ENCODE peak calls at places on chromosome 7, in seven cellular contexts. M is HCT116, Q is GM12878, T is K562, V is SK-N-SH, R is H1, K is HepG2. I is an unnamed sample.

GRCh38 chr7:98761225-98761624 is 108.6 kb downstream of the TMEM130 start:
- DNase-seq in M (no peak), Q (no peak), T (no peak), V (no peak), R (no peak), K (no peak), I (no peak)

GRCh38 chr7:135758531-135758932 is 9.9 kb upstream of the FAM180A start:
- DNase-seq in M (no peak), Q (no peak), T (no peak), V (no peak), R (no peak), K (no peak), I (no peak)

GRCh38 chr7:137978464-137979237 is 23.2 kb downstream of the CREB3L2 start:
- DNase-seq in M (peak), Q (no peak), T (peak), V (no peak), R (no peak), K (no peak), I (no peak)

GRCh38 chr7:105638942-105639495 is 57.7 kb upstream of the EFCAB10 start:
- DNase-seq in M (no peak), Q (no peak), T (no peak), V (no peak), R (peak), K (no peak), I (peak)

GRCh38 chr7:2759736-2760097 is 71.7 kb downstream of the AMZ1 start:
- DNase-seq in M (no peak), Q (no peak), T (no peak), V (no peak), R (no peak), K (no peak), I (no peak)

GRCh38 chr7:20784311-20785210 is 2.1 kb downstream of the SP8 start:
- DNase-seq in M (no peak), Q (no peak), T (no peak), V (peak), R (peak), K (no peak), I (no peak)

GRCh38 chr7:86644282-86645173 is 819 bp downstream of the GRM3 start:
- DNase-seq in M (no peak), Q (no peak), T (no peak), V (peak), R (peak), K (no peak), I (no peak)

GRCh38 chr7:138887872-138888656 is 90.1 kb upstream of the ATP6V0A4 start:
- DNase-seq in M (no peak), Q (no peak), T (no peak), V (no peak), R (no peak), K (no peak), I (peak)

GRCh38 chr7:70208236-70209063 is 610.2 kb downstream of the AUTS2 start:
- DNase-seq in M (no peak), Q (no peak), T (no peak), V (no peak), R (no peak), K (no peak), I (no peak)

GRCh38 chr7:101935521-101936141 is 118.2 kb downstream of the CUX1 start:
- DNase-seq in M (no peak), Q (no peak), T (no peak), V (no peak), R (peak), K (no peak), I (no peak)

GRCh38 chr7:4831723-4832495 is 29.9 kb downstream of the PAPOLB start:
- DNase-seq in M (no peak), Q (no peak), T (no peak), V (peak), R (no peak), K (no peak), I (peak)

GRCh38 chr7:107405559-107405958 is 64.3 kb upstream of the GPR22 start:
- DNase-seq in M (peak), Q (no peak), T (no peak), V (no peak), R (no peak), K (no peak), I (no peak)

GRCh38 chr7:36273836-36274235 is 115.8 kb upstream of the ANLN start:
- DNase-seq in M (no peak), Q (no peak), T (no peak), V (no peak), R (peak), K (no peak), I (no peak)

GRCh38 chr7:151680810-151681209 is 161.1 kb upstream of the RHEB start:
- DNase-seq in M (no peak), Q (no peak), T (no peak), V (no peak), R (no peak), K (no peak), I (no peak)

GRCh38 chr7:138249975-138250374 is 173.7 kb downstream of the AKR1D1 start:
- DNase-seq in M (no peak), Q (no peak), T (no peak), V (no peak), R (no peak), K (no peak), I (no peak)

GRCh38 chr7:50676754-50677153 is 105.9 kb downstream of the GRB10 start:
- DNase-seq in M (no peak), Q (no peak), T (no peak), V (no peak), R (no peak), K (no peak), I (no peak)

GRCh38 chr7:25672476-25672875 is 444.2 kb upstream of the NPVF start:
- DNase-seq in M (no peak), Q (no peak), T (no peak), V (no peak), R (no peak), K (no peak), I (no peak)

GRCh38 chr7:141190467-141190866 is 116.6 kb downstream of the TMEM178B start:
- DNase-seq in M (no peak), Q (no peak), T (no peak), V (no peak), R (no peak), K (no peak), I (no peak)

GRCh38 chr7:106057962-106058901 is 53.9 kb downstream of the SYPL1 start:
- DNase-seq in M (no peak), Q (peak), T (no peak), V (no peak), R (no peak), K (peak), I (peak)

GRCh38 chr7:138142583-138143201 is 66.4 kb downstream of the AKR1D1 start:
- DNase-seq in M (no peak), Q (no peak), T (no peak), V (peak), R (no peak), K (no peak), I (no peak)

GRCh38 chr7:137762334-137762733 is 84.4 kb downstream of the DGKI start:
- DNase-seq in M (no peak), Q (no peak), T (no peak), V (no peak), R (no peak), K (no peak), I (no peak)

GRCh38 chr7:88306590-88307048 is at the start of gene STEAP4:
- DNase-seq in M (peak), Q (no peak), T (no peak), V (no peak), R (peak), K (no peak), I (peak)
- TF ChIP-seq JUND in M (no peak), Q (no peak), T (no peak), V (no peak), R (no peak), K (no peak), I (no peak)

GRCh38 chr7:153514006-153514405 is 538.2 kb upstream of the DPP6 start:
- DNase-seq in M (no peak), Q (no peak), T (no peak), V (no peak), R (no peak), K (no peak), I (no peak)

GRCh38 chr7:153510674-153511073 is 541.5 kb upstream of the DPP6 start:
- DNase-seq in M (no peak), Q (no peak), T (no peak), V (no peak), R (no peak), K (no peak), I (no peak)

GRCh38 chr7:153518201-153518984 is 533.8 kb upstream of the DPP6 start:
- DNase-seq in M (no peak), Q (no peak), T (no peak), V (no peak), R (no peak), K (no peak), I (no peak)

GRCh38 chr7:153509763-153510162 is 542.4 kb upstream of the DPP6 start:
- DNase-seq in M (no peak), Q (no peak), T (no peak), V (no peak), R (no peak), K (no peak), I (no peak)

DNA sequence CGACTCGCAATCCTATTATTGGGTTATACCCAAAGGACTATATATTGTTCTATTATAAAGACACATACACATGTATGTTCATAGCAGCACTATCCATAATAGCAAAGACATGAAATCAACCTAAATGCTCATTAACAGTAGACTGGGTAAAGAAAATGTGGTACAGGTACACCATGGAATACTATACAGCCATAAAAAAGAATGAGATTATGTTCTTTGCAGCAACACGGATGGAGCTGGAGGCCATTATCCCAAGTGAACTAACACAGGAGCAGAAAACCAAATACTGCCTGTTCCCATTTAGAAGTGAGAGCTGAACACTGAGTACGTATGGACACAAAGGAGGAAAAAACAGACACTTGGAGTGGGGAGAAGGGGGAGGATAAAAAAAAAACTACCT is 536.8 kb upstream of the DPP6 start:
- DNase-seq in M (no peak), Q (no peak), T (no peak), V (no peak), R (no peak), K (no peak), I (no peak)
- TF ChIP-seq JUND in M (no peak), Q (no peak), T (no peak), V (no peak), R (no peak), K (no peak), I (no peak)

GRCh38 chr7:143240323-143241168 is 18.7 kb downstream of the TAS2R40 start:
- DNase-seq in M (peak), Q (no peak), T (peak), V (peak), R (peak), K (peak), I (no peak)
- TF ChIP-seq JUND in M (no peak), Q (no peak), T (no peak), V (no peak), R (no peak), K (no peak), I (no peak)

DNA sequence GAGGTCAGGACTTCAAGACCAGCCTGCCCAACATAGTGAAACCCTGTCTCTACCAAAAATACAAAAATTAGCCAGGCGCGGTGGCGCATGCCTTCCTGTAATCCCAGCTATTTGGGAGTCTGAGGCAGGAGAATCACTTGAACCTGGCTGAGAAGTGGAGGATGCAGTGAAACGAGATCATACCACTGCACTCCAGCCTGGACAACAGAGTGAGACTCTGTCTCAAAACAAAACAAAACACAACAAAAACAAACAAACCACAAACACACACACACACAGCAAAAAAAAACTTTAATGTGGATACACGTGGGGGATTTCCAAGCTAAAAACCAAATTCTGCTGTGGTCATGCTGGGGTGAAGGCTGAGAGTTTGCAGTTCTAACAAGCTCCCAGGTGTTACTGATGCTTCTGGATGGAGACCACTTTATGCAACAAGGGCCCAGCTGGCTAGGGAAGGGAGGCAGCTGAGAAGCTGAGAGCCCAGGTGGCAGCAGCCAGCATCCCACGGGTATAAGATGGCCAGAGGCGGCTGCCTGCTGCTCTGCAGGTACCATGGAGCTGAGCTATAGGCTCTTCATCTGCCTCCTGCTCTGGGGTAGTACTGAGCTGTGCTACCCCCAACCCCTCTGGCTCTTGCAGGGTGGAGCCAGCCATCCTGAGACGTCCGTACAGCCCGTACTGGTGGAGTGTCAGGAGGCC is at the start of gene ZP3:
- DNase-seq in M (no peak), Q (peak), T (peak), V (no peak), R (no peak), K (no peak), I (no peak)
- TF ChIP-seq JUND in M (no peak), Q (no peak), T (no peak), V (no peak), R (no peak), K (no peak), I (no peak)

GRCh38 chr7:13028036-13028730 is 340.8 kb downstream of the ARL4A start:
- DNase-seq in M (no peak), Q (no peak), T (no peak), V (no peak), R (no peak), K (no peak), I (no peak)

GRCh38 chr7:13021971-13022370 is 334.5 kb downstream of the ARL4A start:
- DNase-seq in M (no peak), Q (no peak), T (no peak), V (no peak), R (no peak), K (no peak), I (no peak)

GRCh38 chr7:13028731-13029099 is 341.3 kb downstream of the ARL4A start:
- DNase-seq in M (no peak), Q (no peak), T (no peak), V (no peak), R (no peak), K (no peak), I (no peak)

GRCh38 chr7:13021566-13021965 is 334.1 kb downstream of the ARL4A start:
- DNase-seq in M (no peak), Q (no peak), T (no peak), V (no peak), R (no peak), K (peak), I (no peak)

GRCh38 chr7:13024323-13024722 is 336.9 kb downstream of the ARL4A start:
- DNase-seq in M (no peak), Q (no peak), T (no peak), V (no peak), R (no peak), K (no peak), I (no peak)
- TF ChIP-seq JUND in M (no peak), Q (no peak), T (no peak), V (no peak), R (no peak), K (no peak), I (no peak)